ENCODE peak calls at places on chromosomes 3 and 15, in eight cellular contexts. P is Peyer's patch; O is GM12864; G is effector CD4-positive, alpha-beta T cell; H is IMR-90; E is GM12892; Y is astrocyte; F is Caki2. B is an unnamed sample.

GRCh38 chr3:146160964-146161724 is at the start of gene PLOD2:
- DNase-seq in P (peak; percentile 82), O (no peak), G (no peak), H (peak; percentile 92), E (peak; percentile 19), Y (peak; percentile 90), F (peak; percentile 97), B (peak; percentile 94)

GRCh38 chr3:97720417-97720816 is 44.1 kb upstream of the ARL6 start:
- DNase-seq in P (no peak), O (no peak), G (no peak), H (no peak), E (no peak), Y (no peak), F (no peak), B (peak; percentile 2)

GRCh38 chr3:149581681-149582349 is 76.0 kb downstream of the WWTR1 start:
- DNase-seq in P (peak; percentile 69), O (no peak), G (no peak), H (peak; percentile 89), E (no peak), Y (peak; percentile 91), F (peak; percentile 95), B (peak; percentile 90)

GRCh38 chr3:141308588-141309218 is 59.6 kb upstream of the ZBTB38 start:
- DNase-seq in P (peak; percentile 67), O (no peak), G (no peak), H (peak; percentile 34), E (no peak), Y (no peak), F (no peak), B (peak; percentile 64)

GRCh38 chr15:74265046-74265639 is 29.0 kb downstream of the CCDC33 start:
- DNase-seq in P (no peak), O (no peak), G (no peak), H (peak; percentile 18), E (no peak), Y (peak; percentile 10), F (peak; percentile 28), B (peak; percentile 12)

GRCh38 chr3:45269952-45270351 is 43.9 kb upstream of the TMEM158 start:
- DNase-seq in P (no peak), O (no peak), G (no peak), H (no peak), E (no peak), Y (peak; percentile 14), F (no peak), B (no peak)

GRCh38 chr3:5122741-5123706 is 932 bp downstream of the ARL8B start:
- DNase-seq in P (peak; percentile 55), O (no peak), G (peak; percentile 17), H (peak; percentile 67), E (peak; percentile 33), Y (peak; percentile 75), F (peak; percentile 11), B (peak; percentile 84)

GRCh38 chr3:154904328-154904727 is 175.8 kb upstream of the MME start:
- DNase-seq in P (no peak), O (no peak), G (no peak), H (peak; percentile 54), E (no peak), Y (no peak), F (peak; percentile 19), B (peak; percentile 61)

GRCh38 chr3:63473641-63474166 is 178.8 kb upstream of the SNTN start:
- DNase-seq in P (no peak), O (no peak), G (no peak), H (no peak), E (no peak), Y (no peak), F (no peak), B (no peak)

GRCh38 chr3:43732747-43733425 is 42.1 kb downstream of the ABHD5 start:
- DNase-seq in P (no peak), O (no peak), G (no peak), H (no peak), E (no peak), Y (peak; percentile 27), F (no peak), B (no peak)